ENCODE peak calls at places on chromosomes 12 and 14, in nine cellular contexts. R, G, H, Y, Z, J, D, P and N are unnamed samples. For H3K27me3, H3K4me1 and H3K36me3, the result is how much of the 10 kb centered on the place peaks cover.

GRCh38 chr14:91315844-91316267 is 71.4 kb upstream of the GPR68 start:
- DNase-seq in G (no peak), R (no peak), Y (no peak), D (no peak), P (peak), Z (no peak), J (no peak), H (no peak), N (no peak)

GRCh38 chr12:75568387-75568786 is 57.0 kb upstream of the KRR1 start:
- DNase-seq in G (no peak), D (no peak), J (no peak), H (no peak), Y (no peak), P (no peak), Z (no peak), R (no peak), N (no peak)

GRCh38 chr12:45615268-45615667 is 114.2 kb upstream of the ARID2 start:
- DNase-seq in H (no peak), P (no peak), Z (no peak), G (no peak), Y (no peak), R (peak), D (no peak), J (no peak), N (no peak)

GRCh38 chr12:22100952-22101748 is 55.1 kb downstream of the CMAS start:
- DNase-seq in H (no peak), J (no peak), G (peak), Y (peak), P (peak), R (peak), Z (peak), D (no peak), N (no peak)

GRCh38 chr12:79366374-79366773 is 324.4 kb downstream of the PAWR start:
- DNase-seq in Z (no peak), J (no peak), Y (peak), G (no peak), R (no peak), D (no peak), H (no peak), P (no peak), N (no peak)

GRCh38 chr12:57756406-57757341 is 1.8 kb downstream of the MARCHF9 start:
- DNase-seq in D (no peak), H (no peak), G (peak), J (peak), Z (peak), R (no peak), Y (peak), P (peak), N (no peak)

GRCh38 chr14:102249041-102249440 is 55.9 kb downstream of the MOK start:
- DNase-seq in H (no peak), R (no peak), Y (no peak), G (no peak), J (no peak), D (no peak), Z (no peak), P (no peak), N (no peak)

GRCh38 chr12:76471579-76471978 is 88.0 kb downstream of the OSBPL8 start:
- DNase-seq in Y (no peak), J (no peak), P (no peak), D (no peak), R (no peak), G (no peak), Z (no peak), H (no peak), N (no peak)

GRCh38 chr12:68904351-68904982 is 28.5 kb downstream of the CPM start:
- DNase-seq in H (no peak), Z (no peak), G (no peak), P (no peak), R (no peak), Y (no peak), D (no peak), J (no peak), N (no peak)

GRCh38 chr14:103802353-103802752 is 45.0 kb downstream of the PPP1R13B start:
- DNase-seq in P (no peak), G (no peak), Z (no peak), Y (no peak), J (no peak), D (no peak), H (no peak), R (no peak), N (no peak)

GRCh38 chr14:56168007-56168616 is 49.9 kb downstream of the PELI2 start:
- DNase-seq in P (no peak), G (no peak), Y (no peak), R (no peak), Z (no peak), J (no peak), D (peak), H (no peak), N (no peak)

GRCh38 chr12:24111591-24111990 is 162.1 kb upstream of the SOX5 start:
- DNase-seq in D (no peak), R (no peak), P (no peak), G (no peak), J (no peak), Z (no peak), Y (no peak), H (no peak), N (no peak)

GRCh38 chr12:123828871-123829547 is 66.9 kb downstream of the DNAH10 start:
- DNase-seq in D (no peak), H (no peak), G (no peak), Z (no peak), Y (no peak), R (no peak), J (no peak), P (no peak), N (no peak)

GRCh38 chr12:94089891-94090290 is 58.5 kb upstream of the PLXNC1 start:
- DNase-seq in J (no peak), Z (no peak), P (no peak), R (no peak), G (no peak), D (no peak), H (no peak), Y (no peak), N (no peak)

GRCh38 chr12:131438874-131439273 is 272.0 kb upstream of the SFSWAP start:
- DNase-seq in D (no peak), R (no peak), P (no peak), Y (peak), H (peak), Z (no peak), G (no peak), J (peak), N (no peak)

GRCh38 chr12:62629971-62630739 is 163.5 kb downstream of the MON2 start:
- DNase-seq in R (no peak), Y (peak), J (no peak), H (no peak), Z (no peak), G (no peak), D (no peak), P (no peak), N (no peak)

GRCh38 chr12:3921526-3921925 is 48.3 kb upstream of the PARP11 start:
- DNase-seq in J (no peak), P (no peak), H (no peak), Y (peak), R (no peak), G (no peak), D (no peak), Z (no peak), N (no peak)

GRCh38 chr12:3928538-3929220 is 55.5 kb upstream of the PARP11 start:
- DNase-seq in Z (no peak), Y (no peak), D (no peak), P (no peak), R (no peak), H (no peak), G (no peak), J (no peak), N (no peak)

GRCh38 chr12:3924761-3925160 is 51.6 kb upstream of the PARP11 start:
- DNase-seq in D (no peak), J (no peak), Y (no peak), H (no peak), R (no peak), Z (no peak), G (no peak), P (no peak), N (no peak)

GRCh38 chr12:3922033-3922432 is 48.8 kb upstream of the PARP11 start:
- DNase-seq in Y (no peak), R (no peak), P (no peak), G (no peak), H (no peak), D (no peak), Z (no peak), J (no peak), N (no peak)

GRCh38 chr12:3925621-3926020 is 52.4 kb upstream of the PARP11 start:
- DNase-seq in P (no peak), G (no peak), Z (no peak), J (no peak), R (no peak), Y (no peak), H (no peak), D (no peak), N (no peak)
- H3K27me3 ChIP-seq in P (under half), G (under half), Z (under half), J (under half), R (half or more), Y (under half), H (under half), D (under half), N (under half)

DNA sequence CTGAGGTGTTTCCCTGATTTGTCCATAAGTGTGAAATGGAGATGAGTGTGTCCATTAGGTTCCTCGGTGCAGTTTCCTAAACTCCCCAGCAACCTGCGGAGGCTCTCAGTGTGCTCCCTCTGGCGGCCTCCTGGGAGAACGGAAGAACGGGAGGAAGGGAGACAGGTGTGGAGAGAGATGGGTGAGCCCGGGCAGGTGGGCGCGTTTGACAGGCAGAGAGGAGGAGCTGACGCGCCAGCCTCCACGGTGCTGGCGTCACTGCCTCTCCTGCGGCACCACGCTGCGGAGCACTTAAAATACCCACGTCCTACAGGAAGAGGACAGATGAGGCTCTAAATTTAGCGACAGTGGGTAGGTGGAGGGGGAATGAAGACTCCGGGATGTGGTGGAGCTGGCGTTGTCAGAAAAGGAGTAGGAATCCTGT is 26.8 kb upstream of the PEX5 start:
- DNase-seq in Y (peak), G (no peak), R (peak), P (peak), J (no peak), Z (no peak), H (no peak), D (peak), N (peak)
- H3K4me1 ChIP-seq in Y (under half), G (under half), R (under half), P (under half), J (under half), Z (under half), H (under half), D (under half), N (under half)

DNA sequence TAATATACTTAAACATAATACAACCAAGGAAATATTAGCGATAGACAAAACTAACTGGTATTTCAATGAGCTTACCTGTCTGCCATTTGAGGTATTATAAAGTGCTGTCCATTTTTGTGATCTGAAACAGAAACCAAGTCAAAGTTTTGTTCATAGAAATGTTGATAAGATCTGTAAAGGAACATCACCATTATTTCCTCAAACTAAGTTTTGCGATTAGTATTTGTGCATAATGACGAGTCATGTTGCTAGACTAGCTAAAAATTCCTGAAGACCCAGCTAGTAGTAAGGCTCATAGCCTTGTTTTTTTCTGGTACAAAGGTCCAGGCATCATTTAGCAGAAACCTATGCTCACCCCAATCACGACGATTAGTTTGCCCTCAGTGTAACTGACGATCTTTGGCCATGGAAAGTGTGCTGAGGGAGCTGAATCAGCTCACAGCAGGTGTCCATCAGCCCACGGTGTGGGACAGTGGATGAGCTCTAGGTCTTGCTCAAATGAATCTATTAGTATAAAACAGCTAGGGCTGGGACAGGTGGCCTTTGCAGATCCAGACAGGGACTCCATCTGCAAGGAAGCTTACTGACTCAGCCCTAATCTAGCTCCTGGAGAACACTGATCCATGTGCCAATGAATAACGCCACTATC is 28.7 kb downstream of the GIT2 start:
- DNase-seq in G (no peak), H (no peak), Y (peak), R (peak), Z (no peak), P (peak), J (no peak), D (no peak), N (no peak)
- H3K36me3 ChIP-seq in G (under half), H (half or more), Y (under half), R (under half), Z (under half), P (under half), J (under half), D (under half), N (under half)

DNA sequence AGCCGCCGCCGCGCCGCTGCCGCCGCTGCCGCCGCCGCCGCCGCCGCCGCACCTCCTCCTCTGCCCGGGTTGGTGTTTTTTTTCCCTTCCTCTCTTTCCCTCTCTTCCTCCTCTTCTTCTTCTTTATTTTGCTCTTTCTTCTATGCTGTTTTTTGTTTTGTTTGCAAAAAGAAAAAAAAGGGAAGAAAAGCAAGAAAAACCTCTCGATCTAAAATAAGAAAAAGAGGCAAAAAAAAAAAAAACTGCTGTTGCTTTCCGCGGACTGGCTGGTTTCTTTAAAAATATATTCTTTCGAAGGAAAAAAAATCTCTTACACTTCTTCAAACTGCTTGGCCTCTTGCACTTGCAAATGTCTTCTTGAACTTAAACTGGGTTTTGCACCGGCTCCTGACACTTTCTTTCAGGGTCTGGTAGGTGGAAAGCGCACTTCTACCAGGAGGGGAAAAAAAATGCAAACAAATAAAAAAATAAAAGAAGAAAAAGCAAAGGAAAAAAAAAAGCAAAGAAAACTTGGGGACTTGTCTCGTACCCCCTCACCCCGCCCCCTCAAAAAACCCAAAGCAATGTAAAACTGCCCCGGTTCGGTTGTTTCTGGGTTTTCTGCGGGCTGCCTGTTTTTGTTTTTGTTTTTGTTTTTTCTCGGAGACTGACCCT is 582 bp downstream of the BCL11B start:
- DNase-seq in J (no peak), Z (no peak), H (no peak), R (no peak), D (no peak), G (no peak), Y (no peak), P (no peak), N (no peak)
- H3K27me3 ChIP-seq in J (half or more), Z (half or more), H (half or more), R (half or more), D (under half), G (under half), Y (under half), P (under half), N (under half)

GRCh38 chr12:9034095-9034494 is 44.7 kb downstream of the KLRG1 start:
- DNase-seq in R (no peak), P (no peak), J (no peak), G (no peak), H (no peak), D (no peak), Z (no peak), Y (no peak), N (no peak)

GRCh38 chr12:9030776-9031175 is 41.4 kb downstream of the KLRG1 start:
- DNase-seq in D (no peak), H (no peak), Y (peak), G (no peak), R (no peak), J (no peak), P (no peak), Z (no peak), N (no peak)

GRCh38 chr12:9036227-9036626 is 46.9 kb downstream of the KLRG1 start:
- DNase-seq in J (no peak), D (no peak), G (no peak), P (no peak), Z (no peak), R (no peak), H (no peak), Y (no peak), N (no peak)

GRCh38 chr12:9033244-9033887 is 44.0 kb downstream of the KLRG1 start:
- DNase-seq in Z (no peak), P (no peak), G (no peak), H (no peak), R (no peak), J (no peak), Y (no peak), D (no peak), N (no peak)

GRCh38 chr12:9032202-9032964 is 43.0 kb downstream of the KLRG1 start:
- DNase-seq in Z (no peak), R (no peak), G (no peak), P (no peak), Y (no peak), H (no peak), D (no peak), J (no peak), N (no peak)
- H3K4me1 ChIP-seq in Z (under half), R (under half), G (under half), P (under half), Y (under half), H (under half), D (under half), J (under half), N (under half)

GRCh38 chr12:2783936-2784600 is 10.7 kb upstream of the FKBP4 start:
- DNase-seq in H (no peak), D (peak), P (peak), G (peak), R (peak), Z (peak), J (peak), Y (peak), N (peak)
- H3K36me3 ChIP-seq in H (under half), D (under half), P (under half), G (under half), R (under half), Z (under half), J (under half), Y (under half), N (under half)